ENCODE peak calls at places on chromosomes 7 and 10, in seven cellular contexts. R, V, D, Z, U, X and F are unnamed samples.

GRCh38 chr10:31064334-31064733 is 32.7 kb upstream of the ZNF438 start:
- DNase-seq in X (peak), V (no peak), R (no peak), U (no peak), D (no peak), Z (no peak), F (peak)

GRCh38 chr10:123140164-123140982 is 4.6 kb downstream of the HMX3 start:
- DNase-seq in D (no peak), V (no peak), Z (no peak), X (no peak), U (peak), R (no peak), F (no peak)

GRCh38 chr10:102741848-102742247 is 1.9 kb upstream of the WBP1L start:
- DNase-seq in Z (no peak), V (no peak), U (no peak), D (no peak), R (no peak), X (no peak), F (no peak)

GRCh38 chr7:360454-361100 is 70.6 kb downstream of the FOXL3 start:
- DNase-seq in V (no peak), U (no peak), X (peak), R (no peak), D (no peak), Z (no peak), F (no peak)

GRCh38 chr10:131127122-131127589 is 184.4 kb downstream of the TCERG1L start:
- DNase-seq in R (no peak), D (no peak), V (no peak), X (no peak), U (no peak), Z (no peak), F (no peak)

GRCh38 chr10:9302142-9302746 is 1247.8 kb downstream of the GATA3 start:
- DNase-seq in R (no peak), Z (no peak), V (peak), D (peak), X (no peak), U (peak), F (peak)

GRCh38 chr7:47420117-47420780 is 161.7 kb downstream of the TNS3 start:
- DNase-seq in X (no peak), R (no peak), U (no peak), D (no peak), V (no peak), Z (no peak), F (no peak)

GRCh38 chr7:4791738-4792536 is 16.5 kb downstream of the AP5Z1 start:
- DNase-seq in X (peak), D (peak), U (peak), V (peak), R (peak), Z (peak), F (peak)

GRCh38 chr10:72353028-72353962 is 1.4 kb downstream of the DNAJB12 start:
- DNase-seq in V (no peak), U (peak), R (no peak), Z (no peak), X (no peak), D (no peak), F (no peak)

GRCh38 chr7:25308898-25309521 is 80.7 kb upstream of the NPVF start:
- DNase-seq in D (no peak), V (no peak), U (no peak), X (no peak), R (no peak), Z (no peak), F (no peak)

GRCh38 chr10:22325272-22325947 is 4.5 kb downstream of the BMI1 start:
- DNase-seq in R (peak), X (peak), V (peak), U (peak), D (peak), Z (peak), F (no peak)

GRCh38 chr10:118754132-118754555 is 626 bp downstream of the CACUL1 start:
- DNase-seq in V (peak), U (peak), X (peak), R (no peak), D (peak), Z (peak), F (no peak)

GRCh38 chr10:114911801-114912479 is 26.1 kb upstream of the TRUB1 start:
- DNase-seq in R (no peak), D (no peak), Z (no peak), X (no peak), V (no peak), U (no peak), F (no peak)

GRCh38 chr7:16106300-16106699 is 315.0 kb downstream of the CRPPA start:
- DNase-seq in Z (no peak), U (no peak), R (no peak), V (no peak), X (no peak), D (no peak), F (no peak)

GRCh38 chr7:151509670-151510333 is 9.9 kb downstream of the RHEB start:
- DNase-seq in X (no peak), D (no peak), V (no peak), Z (no peak), R (no peak), U (no peak), F (no peak)

GRCh38 chr10:96719205-96719604 is 1.1 kb downstream of the PIK3AP1 start:
- DNase-seq in U (no peak), X (no peak), V (no peak), R (no peak), Z (no peak), D (no peak), F (no peak)

GRCh38 chr10:30413996-30414576 is 19.9 kb upstream of the MAP3K8 start:
- DNase-seq in U (peak), D (peak), V (peak), R (peak), X (no peak), Z (no peak), F (no peak)

GRCh38 chr10:121311812-121312443 is 286.3 kb downstream of the FGFR2 start:
- DNase-seq in Z (no peak), X (no peak), D (no peak), R (no peak), V (no peak), U (peak), F (no peak)

GRCh38 chr10:27724287-27724686 is 21.3 kb downstream of the MKX start:
- DNase-seq in D (no peak), X (no peak), Z (no peak), U (peak), R (no peak), V (no peak), F (no peak)

GRCh38 chr7:149706398-149706797 is 67.0 kb downstream of the ZNF467 start:
- DNase-seq in Z (no peak), D (no peak), X (no peak), U (no peak), V (no peak), R (no peak), F (no peak)

GRCh38 chr7:451255-452229 is 68.1 kb downstream of the PDGFA start:
- DNase-seq in D (no peak), V (peak), U (peak), R (no peak), Z (no peak), X (no peak), F (no peak)

GRCh38 chr10:102368072-102368471 is 27.4 kb upstream of the NFKB2 start:
- DNase-seq in D (no peak), R (no peak), X (no peak), Z (no peak), V (no peak), U (no peak), F (no peak)

GRCh38 chr10:123621910-123622309 is 44.2 kb upstream of the GPR26 start:
- DNase-seq in R (no peak), D (no peak), U (no peak), V (no peak), X (no peak), Z (no peak), F (no peak)

GRCh38 chr7:149885191-149886017 is 11.6 kb downstream of the ATP6V0E2 start:
- DNase-seq in X (no peak), R (no peak), Z (no peak), U (peak), D (peak), V (no peak), F (no peak)

GRCh38 chr7:1210321-1210978 is 22.2 kb upstream of the UNCX start:
- DNase-seq in X (peak), Z (no peak), V (no peak), D (peak), R (no peak), U (no peak), F (no peak)

GRCh38 chr7:50564630-50565558 is at the start of gene DDC:
- DNase-seq in Z (peak), U (no peak), X (no peak), V (no peak), D (no peak), R (no peak), F (no peak)

GRCh38 chr7:131330299-131330698 is 2.6 kb downstream of the MKLN1 start:
- DNase-seq in Z (no peak), R (no peak), V (no peak), X (no peak), U (no peak), D (no peak), F (no peak)

DNA sequence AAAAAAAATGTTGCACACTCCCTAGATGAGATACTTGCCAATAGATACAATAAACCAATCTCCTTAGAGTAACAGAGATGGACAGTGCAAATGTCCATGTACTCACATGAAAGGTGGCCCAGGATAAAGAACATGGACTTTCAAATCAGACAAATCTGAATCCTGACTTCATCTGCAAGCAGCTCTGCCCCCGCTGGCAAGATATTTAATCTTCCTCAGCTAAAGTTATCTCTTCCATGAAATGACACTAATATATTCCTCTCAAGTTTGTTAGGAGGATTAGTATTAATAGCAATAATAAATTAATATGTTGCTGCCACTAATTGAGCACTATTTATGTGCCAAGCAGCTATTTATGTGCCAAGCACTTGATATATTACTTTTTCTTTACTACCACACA is 148.6 kb upstream of the YAE1 start:
- DNase-seq in U (no peak), R (no peak), X (no peak), V (no peak), D (no peak), Z (no peak), F (no peak)
- TF ChIP-seq CTCF in U (no peak), R (peak), X (no peak), V (no peak), D (no peak), Z (no peak), F (no peak)

DNA sequence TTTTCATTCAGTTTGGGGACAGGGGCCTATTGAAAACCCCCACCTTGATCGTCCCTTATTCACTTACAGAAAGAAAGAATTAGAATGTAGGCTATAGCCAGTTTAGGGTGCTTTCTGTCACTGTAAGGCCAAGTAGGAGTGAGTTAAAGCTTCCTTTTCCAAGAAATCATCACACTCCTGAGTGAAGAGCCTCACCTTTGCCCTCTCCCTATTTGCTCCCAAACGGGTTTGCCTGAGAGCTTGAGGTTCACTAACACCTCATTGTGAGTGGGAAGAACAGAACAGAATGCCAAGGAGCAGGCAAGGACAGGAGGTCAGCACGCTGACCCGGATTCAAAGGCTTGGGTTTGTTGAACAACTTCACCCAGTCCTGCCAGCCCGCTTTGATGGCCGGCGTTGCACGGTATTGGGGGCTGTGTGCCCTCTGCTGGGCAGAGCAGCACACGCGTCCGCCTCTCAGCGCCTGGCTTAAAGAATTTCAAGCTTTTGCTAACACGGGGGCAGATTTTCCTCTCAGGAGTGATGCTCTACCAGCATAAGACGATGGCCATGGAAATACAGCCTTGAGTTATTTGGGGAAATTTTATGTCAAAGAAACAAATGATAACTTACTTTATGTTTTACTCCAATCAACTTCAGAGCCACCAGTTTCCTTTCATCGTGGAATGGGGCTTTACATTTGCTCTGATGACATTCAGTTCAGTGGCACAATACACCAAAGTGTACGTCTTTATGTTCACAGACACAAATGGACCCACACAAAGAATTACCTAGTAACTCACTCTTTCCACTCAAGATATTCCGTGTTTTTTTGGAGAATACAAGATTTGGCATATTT is 470.0 kb downstream of the SUGCT start:
- DNase-seq in D (no peak), Z (peak), U (peak), R (peak), X (peak), V (peak), F (no peak)
- TF ChIP-seq CTCF in D (peak), Z (no peak), U (peak), R (peak), X (peak), V (peak), F (peak)

DNA sequence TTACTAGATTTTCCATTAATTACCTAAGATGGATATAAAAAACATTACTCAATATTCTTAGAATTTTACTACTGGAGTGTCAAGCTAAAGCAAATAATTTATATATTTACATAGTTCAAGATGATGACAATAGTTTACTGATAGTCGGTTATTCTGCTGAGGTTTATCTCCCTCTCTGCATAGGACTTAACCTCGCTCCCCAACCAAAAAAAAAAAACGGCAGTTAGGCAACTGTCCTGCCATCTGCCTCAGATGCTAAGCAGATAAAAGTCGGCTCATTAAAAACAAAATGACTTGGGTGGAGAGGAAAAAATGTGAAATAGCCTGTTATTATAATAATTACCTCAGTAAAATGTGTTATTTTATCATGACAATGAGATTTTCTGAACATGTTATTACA is 14.0 kb upstream of the ITGB8 start:
- DNase-seq in X (no peak), V (no peak), D (no peak), R (no peak), U (no peak), Z (no peak), F (no peak)
- TF ChIP-seq CTCF in X (no peak), V (no peak), D (no peak), R (no peak), U (no peak), Z (no peak), F (no peak)

DNA sequence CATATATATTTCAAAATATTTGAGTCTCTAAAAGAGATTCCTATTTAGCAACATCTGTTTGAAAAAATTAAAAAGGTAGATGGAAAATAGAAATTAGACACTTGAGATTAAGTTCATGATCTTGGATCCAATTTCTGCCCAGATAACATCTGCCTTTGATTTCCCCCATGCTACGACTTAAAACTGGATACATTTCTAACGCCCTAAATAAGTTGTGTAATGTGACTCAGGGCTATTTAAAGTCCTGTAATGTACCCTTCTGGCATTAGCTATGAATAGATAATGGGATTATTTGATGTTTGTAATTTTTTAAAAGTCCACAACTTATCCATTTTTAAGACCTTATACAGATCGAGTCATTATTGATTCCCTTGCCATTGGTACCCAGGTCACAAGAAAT is 23.4 kb downstream of the CFAP43 start:
- DNase-seq in V (no peak), Z (no peak), U (no peak), D (no peak), X (no peak), R (no peak), F (no peak)
- TF ChIP-seq CTCF in V (no peak), Z (no peak), U (no peak), D (no peak), X (no peak), R (no peak), F (no peak)

GRCh38 chr10:13074562-13075451 is 25.2 kb upstream of the OPTN start:
- DNase-seq in R (peak), X (peak), Z (peak), U (peak), D (peak), V (peak), F (peak)
- TF ChIP-seq CTCF in R (peak), X (peak), Z (peak), U (peak), D (peak), V (peak), F (peak)

GRCh38 chr10:86521620-86522384 is at the start of gene WAPL:
- DNase-seq in R (peak), Z (peak), U (peak), X (peak), V (peak), D (peak), F (peak)

GRCh38 chr10:86520871-86521619 is 547 bp downstream of the WAPL start:
- DNase-seq in U (peak), X (peak), R (peak), V (peak), Z (peak), D (peak), F (no peak)

GRCh38 chr10:86524225-86524982 is 2.8 kb upstream of the WAPL start:
- DNase-seq in D (no peak), Z (no peak), R (peak), U (no peak), X (no peak), V (no peak), F (no peak)

GRCh38 chr10:86522385-86522855 is 828 bp upstream of the WAPL start:
- DNase-seq in X (no peak), U (no peak), R (no peak), D (no peak), V (no peak), Z (no peak), F (no peak)

GRCh38 chr10:86523348-86523747 is 1.8 kb upstream of the WAPL start:
- DNase-seq in X (no peak), R (no peak), D (no peak), Z (no peak), U (peak), V (no peak), F (no peak)
- TF ChIP-seq CTCF in X (peak), R (peak), D (no peak), Z (peak), U (peak), V (no peak), F (peak)